ENCODE peak calls at places on chromosome 17, in ten cellular contexts. D is esophagus muscularis mucosa, C is ascending aorta, T is SK-N-SH, U is fibroblast of lung, H is tibial artery, N is GM12865, I is pancreas, Y is WERI-Rb-1, K is mucosa of descending colon. M is an unnamed sample.

GRCh38 chr17:58337600-58338453 is 9.2 kb upstream of the TSPOAP1 start:
- DNase-seq in D (no peak), C (peak; percentile 90), T (no peak), U (peak; percentile 93), H (peak; percentile 66), N (peak; percentile 99), I (no peak), Y (peak; percentile 82), K (peak; percentile 82), M (peak; percentile 81)

GRCh38 chr17:19295478-19296200 is 58.5 kb downstream of the EPN2 start:
- DNase-seq in D (no peak), C (no peak), T (no peak), U (peak; percentile 57), H (no peak), N (no peak), I (no peak), Y (peak; percentile 53), K (no peak), M (peak; percentile 43)

GRCh38 chr17:8698142-8699050 is 46.2 kb downstream of the CCDC42 start:
- DNase-seq in D (no peak), C (peak; percentile 84), T (peak; percentile 55), U (peak; percentile 68), H (peak; percentile 54), N (no peak), I (no peak), Y (peak; percentile 74), K (peak; percentile 42), M (peak; percentile 40)

GRCh38 chr17:3845361-3845753 is 689 bp downstream of the NCBP3 start:
- DNase-seq in D (no peak), C (no peak), T (no peak), U (peak; percentile 8), H (no peak), N (peak; percentile 61), I (no peak), Y (no peak), K (no peak), M (peak; percentile 31)

GRCh38 chr17:45371414-45372324 is 54.8 kb upstream of the MAP3K14 start:
- DNase-seq in D (peak; percentile 92), C (peak; percentile 93), T (peak; percentile 78), U (peak; percentile 93), H (peak; percentile 61), N (no peak), I (peak; percentile 78), Y (no peak), K (peak; percentile 79), M (peak; percentile 98)

GRCh38 chr17:62765351-62765750 is 42.8 kb downstream of the MARCHF10 start:
- DNase-seq in D (no peak), C (no peak), T (no peak), U (no peak), H (no peak), N (no peak), I (no peak), Y (no peak), K (no peak), M (no peak)

GRCh38 chr17:75319818-75320691 is 30.8 kb upstream of the SLC25A19 start:
- DNase-seq in D (no peak), C (no peak), T (no peak), U (peak; percentile 15), H (no peak), N (peak; percentile 82), I (no peak), Y (no peak), K (no peak), M (peak; percentile 32)

GRCh38 chr17:5249615-5250014 is 15.0 kb upstream of the SCIMP start:
- DNase-seq in D (peak; percentile 92), C (peak; percentile 78), T (peak; percentile 78), U (peak; percentile 86), H (peak; percentile 59), N (peak; percentile 88), I (peak; percentile 70), Y (peak; percentile 65), K (no peak), M (peak; percentile 89)

GRCh38 chr17:21674242-21674731 is 18.0 kb upstream of the KCNJ18 start:
- DNase-seq in D (no peak), C (peak; percentile 61), T (peak; percentile 39), U (no peak), H (no peak), N (no peak), I (no peak), Y (no peak), K (no peak), M (no peak)

GRCh38 chr17:65495255-65496060 is 66.0 kb downstream of the AXIN2 start:
- DNase-seq in D (no peak), C (peak; percentile 56), T (no peak), U (no peak), H (no peak), N (no peak), I (no peak), Y (peak; percentile 15), K (peak; percentile 57), M (no peak)

GRCh38 chr17:78933025-78933958 is 8.1 kb upstream of the TIMP2 start:
- DNase-seq in D (no peak), C (peak; percentile 93), T (peak; percentile 68), U (peak; percentile 98), H (peak; percentile 78), N (peak; percentile 85), I (no peak), Y (peak; percentile 65), K (no peak), M (peak; percentile 99)

GRCh38 chr17:70863436-70864248 is 694.3 kb downstream of the KCNJ2 start:
- DNase-seq in D (no peak), C (no peak), T (no peak), U (peak; percentile 68), H (no peak), N (no peak), I (peak; percentile 41), Y (no peak), K (no peak), M (peak; percentile 89)

GRCh38 chr17:17772231-17772630 is 64.6 kb downstream of the SREBF1 start:
- DNase-seq in D (no peak), C (no peak), T (no peak), U (no peak), H (no peak), N (no peak), I (no peak), Y (no peak), K (no peak), M (no peak)

GRCh38 chr17:948284-948852 is 31.2 kb downstream of the NXN start:
- DNase-seq in D (no peak), C (no peak), T (no peak), U (no peak), H (no peak), N (no peak), I (no peak), Y (no peak), K (no peak), M (no peak)

GRCh38 chr17:41529491-41529915 is 1.4 kb upstream of the KRT19 start:
- DNase-seq in D (no peak), C (no peak), T (peak; percentile 53), U (no peak), H (no peak), N (no peak), I (no peak), Y (no peak), K (peak; percentile 41), M (no peak)

GRCh38 chr17:65278050-65278819 is 141.1 kb downstream of the RGS9 start:
- DNase-seq in D (no peak), C (peak; percentile 63), T (peak; percentile 89), U (peak; percentile 54), H (no peak), N (peak; percentile 46), I (peak; percentile 52), Y (peak; percentile 75), K (peak; percentile 78), M (peak; percentile 71)

GRCh38 chr17:6476834-6477210 is 32.6 kb downstream of the PIMREG start:
- DNase-seq in D (no peak), C (no peak), T (no peak), U (no peak), H (no peak), N (no peak), I (no peak), Y (no peak), K (no peak), M (no peak)

GRCh38 chr17:266219-266618 is 84.8 kb upstream of the DOC2B start:
- DNase-seq in D (no peak), C (peak; percentile 12), T (no peak), U (no peak), H (no peak), N (no peak), I (peak; percentile 6), Y (peak; percentile 2), K (peak; percentile 3), M (no peak)

GRCh38 chr17:75739174-75739573 is 17.9 kb downstream of the ITGB4 start:
- DNase-seq in D (no peak), C (no peak), T (no peak), U (no peak), H (no peak), N (no peak), I (no peak), Y (no peak), K (no peak), M (no peak)

GRCh38 chr17:55053855-55054254 is 85.3 kb downstream of the STXBP4 start:
- DNase-seq in D (no peak), C (no peak), T (peak; percentile 3), U (peak; percentile 41), H (no peak), N (no peak), I (no peak), Y (no peak), K (no peak), M (peak; percentile 27)
- TF ChIP-seq CTCF in D (peak; percentile 31), C (peak; percentile 24), T (peak; percentile 82), U (no peak), H (peak; percentile 17), N (peak; percentile 11), I (no peak), Y (no peak), K (no peak), M (peak; percentile 27)

DNA sequence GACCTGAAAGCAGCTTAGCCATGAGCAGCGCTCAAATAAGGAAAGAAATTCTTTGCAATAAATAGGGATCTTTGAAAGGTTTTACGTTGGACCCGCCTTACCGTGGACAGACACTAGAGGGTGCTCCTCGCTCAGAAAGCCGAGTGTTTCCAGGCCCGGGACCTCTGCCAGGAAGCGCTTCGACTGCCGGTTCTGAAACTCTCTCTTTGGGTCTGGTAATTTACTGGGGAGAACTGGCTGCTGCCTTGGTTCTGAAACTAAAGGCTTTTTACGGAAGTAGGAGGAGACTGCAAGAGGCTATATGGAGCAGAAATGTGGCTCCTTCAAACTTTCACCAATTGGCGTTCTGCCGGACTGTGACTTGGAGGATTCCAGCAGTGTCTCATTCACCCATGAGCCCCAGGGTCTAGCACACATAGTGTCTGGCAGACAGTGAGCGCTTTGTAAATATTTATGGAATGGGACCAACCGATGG is 45.6 kb upstream of the HOXB9 start:
- DNase-seq in D (peak; percentile 96), C (peak; percentile 87), T (peak; percentile 76), U (peak; percentile 78), H (peak; percentile 68), N (peak; percentile 64), I (peak; percentile 84), Y (peak; percentile 73), K (peak; percentile 88), M (peak; percentile 79)
- H3K4me3 ChIP-seq in D (peak overlapping the region; percentile 49), C (no peak overlapping the region), T (peak overlapping the region; percentile 35), U (peak overlapping the region; percentile 33), H (no peak overlapping the region), N (no peak overlapping the region), I (peak overlapping the region; percentile 7), Y (peak overlapping the region; percentile 13), K (no peak overlapping the region), M (peak overlapping the region; percentile 19)

GRCh38 chr17:80732268-80732667 is 187.6 kb downstream of the RPTOR start:
- DNase-seq in D (no peak), C (no peak), T (no peak), U (peak; percentile 62), H (no peak), N (no peak), I (no peak), Y (no peak), K (no peak), M (peak; percentile 36)
- TF ChIP-seq CTCF in D (no peak), C (no peak), T (no peak), U (no peak), H (no peak), N (no peak), I (no peak), Y (no peak), K (no peak), M (no peak)

GRCh38 chr17:2776589-2777241 is 19.5 kb upstream of the RAP1GAP2 start:
- DNase-seq in D (no peak), C (no peak), T (peak; percentile 89), U (no peak), H (no peak), N (no peak), I (no peak), Y (peak; percentile 79), K (peak; percentile 60), M (no peak)
- H3K4me3 ChIP-seq in D (peak overlapping the region; percentile 29), C (no peak overlapping the region), T (peak overlapping the region; percentile 44), U (no peak overlapping the region), H (no peak overlapping the region), N (no peak overlapping the region), I (no peak overlapping the region), Y (peak overlapping the region; percentile 73), K (no peak overlapping the region), M (no peak overlapping the region)